ENCODE peak calls at places on chromosome 20, in five cellular contexts. U, G, J, H and Q are unnamed samples.

GRCh38 chr20:37880726-37881591 is 22.0 kb upstream of the VSTM2L start:
- DNase-seq in U (peak; percentile 53), G (no peak), J (no peak), H (no peak), Q (no peak)

GRCh38 chr20:39190666-39191570 is 228.8 kb downstream of the DHX35 start:
- DNase-seq in U (no peak), G (no peak), J (no peak), H (no peak), Q (peak; percentile 10)

GRCh38 chr20:7980332-7981046 is 39.1 kb downstream of the TMX4 start:
- DNase-seq in U (no peak), G (no peak), J (peak; percentile 11), H (no peak), Q (no peak)

GRCh38 chr20:35006531-35006971 is 50.9 kb downstream of the MYH7B start:
- DNase-seq in U (no peak), G (no peak), J (no peak), H (peak; percentile 12), Q (no peak)

GRCh38 chr20:31833130-31833930 is 12.1 kb downstream of the FOXS1 start:
- DNase-seq in U (peak; percentile 66), G (peak; percentile 39), J (no peak), H (peak; percentile 68), Q (no peak)

GRCh38 chr20:51650685-51651134 is 108.2 kb upstream of the NFATC2 start:
- DNase-seq in U (no peak), G (no peak), J (peak; percentile 20), H (no peak), Q (no peak)

GRCh38 chr20:10653593-10654288 is 20.1 kb downstream of the JAG1 start:
- DNase-seq in U (no peak), G (no peak), J (no peak), H (no peak), Q (peak; percentile 85)

GRCh38 chr20:34536798-34537394 is 20.7 kb downstream of the DYNLRB1 start:
- DNase-seq in U (peak; percentile 73), G (no peak), J (no peak), H (peak; percentile 70), Q (no peak)

GRCh38 chr20:8656335-8656734 is 412.6 kb upstream of the PLCB4 start:
- DNase-seq in U (no peak), G (no peak), J (no peak), H (no peak), Q (no peak)

GRCh38 chr20:25984933-25985332 is 288.3 kb upstream of the ZNF337 start:
- DNase-seq in U (no peak), G (peak; percentile 41), J (no peak), H (no peak), Q (no peak)

GRCh38 chr20:13493143-13493542 is 145.6 kb downstream of the TASP1 start:
- DNase-seq in U (no peak), G (no peak), J (no peak), H (no peak), Q (no peak)

GRCh38 chr20:54223751-54224150 is 15.9 kb downstream of the PFDN4 start:
- DNase-seq in U (no peak), G (no peak), J (no peak), H (no peak), Q (no peak)

GRCh38 chr20:56443654-56444540 is 24.5 kb upstream of the RTF2 start:
- DNase-seq in U (no peak), G (no peak), J (no peak), H (no peak), Q (no peak)

GRCh38 chr20:16271450-16271849 is 301.8 kb downstream of the KIF16B start:
- DNase-seq in U (no peak), G (no peak), J (no peak), H (no peak), Q (no peak)

GRCh38 chr20:10861086-10861485 is 187.3 kb upstream of the JAG1 start:
- DNase-seq in U (no peak), G (no peak), J (peak; percentile 49), H (no peak), Q (peak; percentile 68)

GRCh38 chr20:56411759-56412472 is at the start of gene CASS4:
- DNase-seq in U (no peak), G (no peak), J (peak; percentile 59), H (no peak), Q (peak; percentile 70)

GRCh38 chr20:40860487-40860902 is 168.1 kb upstream of the TOP1 start:
- DNase-seq in U (no peak), G (no peak), J (peak; percentile 91), H (no peak), Q (no peak)

GRCh38 chr20:37615507-37616425 is 78.1 kb upstream of the CTNNBL1 start:
- DNase-seq in U (peak; percentile 55), G (peak; percentile 43), J (peak; percentile 5), H (peak; percentile 45), Q (no peak)

GRCh38 chr20:16407251-16408067 is 165.8 kb downstream of the KIF16B start:
- DNase-seq in U (no peak), G (no peak), J (no peak), H (no peak), Q (no peak)

GRCh38 chr20:38940644-38941043 is 14.4 kb downstream of the FAM83D start:
- DNase-seq in U (no peak), G (no peak), J (no peak), H (no peak), Q (no peak)

GRCh38 chr20:50193851-50194830 is 3.5 kb downstream of the CEBPB start:
- DNase-seq in U (no peak), G (no peak), J (no peak), H (no peak), Q (no peak)

GRCh38 chr20:41264819-41265218 is 52.7 kb downstream of the ZHX3 start:
- DNase-seq in U (no peak), G (no peak), J (no peak), H (no peak), Q (no peak)

GRCh38 chr20:49964964-49965780 is 17.6 kb upstream of the SNAI1 start:
- DNase-seq in U (peak; percentile 37), G (no peak), J (no peak), H (peak; percentile 58), Q (no peak)

GRCh38 chr20:48298851-48299484 is 513.7 kb upstream of the SULF2 start:
- DNase-seq in U (no peak), G (no peak), J (peak; percentile 96), H (no peak), Q (peak; percentile 61)

GRCh38 chr20:6708010-6708409 is 59.5 kb upstream of the BMP2 start:
- DNase-seq in U (peak; percentile 85), G (no peak), J (peak; percentile 67), H (peak; percentile 82), Q (no peak)

GRCh38 chr20:44031822-44032582 is 117.3 kb downstream of the TOX2 start:
- DNase-seq in U (no peak), G (no peak), J (no peak), H (no peak), Q (no peak)

DNA sequence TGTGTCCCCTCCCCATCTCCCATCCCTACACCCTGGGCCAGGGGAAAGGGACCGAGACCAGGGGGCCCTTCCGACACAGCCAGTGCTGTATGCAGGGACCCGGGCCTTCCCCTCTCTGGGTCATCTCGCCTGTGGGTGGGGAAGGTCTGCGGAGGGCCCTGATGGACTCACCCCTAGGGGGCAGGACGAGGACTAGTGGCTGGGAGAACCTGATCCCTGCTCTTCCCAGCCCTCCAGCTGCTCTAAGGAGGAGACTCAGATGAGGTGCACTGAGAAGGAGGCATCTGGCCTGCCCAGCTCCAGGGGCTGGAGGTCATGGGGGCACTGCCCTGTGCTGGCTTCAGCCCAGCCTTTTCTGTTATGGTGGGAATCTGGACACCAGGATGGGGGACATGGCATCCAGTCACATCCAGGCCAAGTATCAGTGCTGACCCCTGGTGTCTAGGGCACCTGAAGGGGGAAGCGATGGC is 735 bp downstream of the MYL9 start:
- DNase-seq in U (no peak), G (no peak), J (no peak), H (no peak), Q (no peak)
- H3K4me3 ChIP-seq in U (peak overlapping the region; percentile 68), G (no peak overlapping the region), J (peak overlapping the region; percentile 62), H (no peak overlapping the region), Q (peak overlapping the region; percentile 90)

GRCh38 chr20:58192567-58192966 is 35.9 kb downstream of the ANKRD60 start:
- DNase-seq in U (no peak), G (peak; percentile 7), J (no peak), H (no peak), Q (no peak)
- TF ChIP-seq CTCF in U (peak; percentile 26), G (peak; percentile 29), J (peak; percentile 53), H (no peak), Q (peak; percentile 64)

DNA sequence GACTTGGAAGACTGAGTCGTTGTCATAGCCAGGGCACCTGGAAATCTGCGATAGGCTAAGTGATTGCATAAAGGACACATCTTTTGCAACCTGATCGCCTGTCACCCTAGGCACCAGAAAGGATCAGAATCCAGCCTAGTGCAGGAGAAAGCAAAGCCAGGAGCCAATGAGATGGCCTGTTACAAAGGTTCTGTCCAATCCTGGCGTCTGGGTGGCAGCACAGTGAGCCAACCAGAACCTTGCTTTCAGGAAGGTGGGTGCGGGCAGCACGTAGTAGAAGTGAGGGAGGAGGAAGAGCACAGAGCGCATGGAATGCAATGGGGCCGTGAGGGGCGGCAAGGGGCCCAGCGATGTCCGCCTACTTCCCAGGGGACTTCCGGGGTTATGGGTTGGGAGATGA is 120.4 kb upstream of the GGTLC1 start:
- DNase-seq in U (peak; percentile 28), G (no peak), J (no peak), H (no peak), Q (no peak)
- H3K4me3 ChIP-seq in U (no peak overlapping the region), G (no peak overlapping the region), J (no peak overlapping the region), H (no peak overlapping the region), Q (no peak overlapping the region)

GRCh38 chr20:4029505-4030467 is 14.4 kb upstream of the RNF24 start:
- DNase-seq in U (no peak), G (no peak), J (no peak), H (no peak), Q (no peak)
- TF ChIP-seq CTCF in U (no peak), G (no peak), J (no peak), H (no peak), Q (no peak)

DNA sequence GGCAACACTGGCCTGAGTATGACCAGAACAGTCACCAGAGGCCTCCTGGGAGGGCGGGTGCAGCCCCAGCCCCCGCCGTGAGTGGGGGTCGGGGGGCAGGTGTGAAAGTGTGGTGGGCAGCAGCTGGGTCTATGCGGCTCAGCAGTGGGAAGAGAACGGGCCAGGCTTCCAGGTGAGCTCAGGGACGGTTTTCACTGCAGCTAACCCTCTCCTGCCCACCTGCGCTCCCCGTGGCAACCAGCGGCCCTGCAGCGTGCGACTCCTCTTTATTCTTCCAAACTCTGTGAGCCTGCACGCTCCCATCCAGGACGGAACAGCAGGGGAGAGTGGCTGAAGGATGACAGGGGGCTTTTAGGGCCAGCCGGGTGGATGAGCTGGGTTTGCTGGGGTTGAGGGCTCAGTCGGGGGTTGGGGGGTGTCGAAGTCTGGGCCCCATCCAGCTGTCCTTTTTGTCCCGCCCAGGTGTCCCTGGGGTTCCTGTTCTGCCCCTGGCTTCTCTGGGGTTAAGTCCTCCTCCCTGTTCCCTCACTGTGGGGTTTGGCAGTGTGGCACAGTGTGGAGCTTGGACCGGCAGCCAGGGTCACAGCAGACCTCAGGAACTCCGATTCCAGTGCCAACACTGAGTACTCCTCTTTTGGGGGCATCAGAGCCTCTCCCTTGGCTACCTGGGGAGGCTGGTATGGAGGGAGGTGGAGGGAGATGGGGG is 859 bp upstream of the BIRC7 start:
- DNase-seq in U (peak; percentile 52), G (no peak), J (no peak), H (no peak), Q (no peak)
- H3K4me3 ChIP-seq in U (no peak overlapping the region), G (no peak overlapping the region), J (no peak overlapping the region), H (no peak overlapping the region), Q (no peak overlapping the region)